ENCODE peak calls at places on chromosome 11, in eight cellular contexts. S is psoas muscle, F is PC-9, N is uterus, J is stomach, B is pancreas, Y is right atrium auricular region, M is PC-3. R is an unnamed sample. For H3K4me1, the result is how much of the 10 kb centered on the place peaks cover.

GRCh38 chr11:123475478-123475877 is 45.4 kb downstream of the GRAMD1B start:
- DNase-seq in S (no peak), F (no peak), N (no peak), J (no peak), B (no peak), Y (no peak), M (peak), R (no peak)

GRCh38 chr11:75480185-75480889 is 45.4 kb downstream of the GDPD5 start:
- DNase-seq in S (no peak), F (no peak), N (no peak), J (no peak), B (no peak), Y (no peak), M (no peak), R (no peak)

GRCh38 chr11:16179668-16180067 is 176.7 kb downstream of the SOX6 start:
- DNase-seq in S (no peak), F (no peak), N (no peak), J (no peak), B (no peak), Y (no peak), M (no peak), R (no peak)

GRCh38 chr11:119206512-119207299 is 567 bp downstream of the CBL start:
- DNase-seq in S (peak), F (peak), N (peak), J (no peak), B (peak), Y (no peak), M (peak), R (peak)

GRCh38 chr11:110479445-110480101 is 49.8 kb downstream of the FDX1 start:
- DNase-seq in S (no peak), F (no peak), N (no peak), J (no peak), B (no peak), Y (no peak), M (no peak), R (no peak)

GRCh38 chr11:114296190-114296978 is at the start of gene NNMT:
- DNase-seq in S (peak), F (no peak), N (peak), J (peak), B (no peak), Y (peak), M (peak), R (peak)

GRCh38 chr11:8323161-8323935 is 59.7 kb upstream of the LMO1 start:
- DNase-seq in S (no peak), F (no peak), N (no peak), J (no peak), B (no peak), Y (no peak), M (no peak), R (no peak)

GRCh38 chr11:60182546-60183330 is at the start of gene MS4A6A:
- DNase-seq in S (no peak), F (no peak), N (no peak), J (no peak), B (no peak), Y (no peak), M (no peak), R (no peak)

GRCh38 chr11:2531987-2532703 is 87.3 kb downstream of the KCNQ1 start:
- DNase-seq in S (no peak), F (no peak), N (no peak), J (no peak), B (no peak), Y (no peak), M (no peak), R (no peak)

GRCh38 chr11:12404461-12404860 is 27.1 kb downstream of the PARVA start:
- DNase-seq in S (no peak), F (no peak), N (no peak), J (no peak), B (no peak), Y (no peak), M (no peak), R (no peak)

GRCh38 chr11:78040691-78041379 is 17.8 kb upstream of the KCTD14 start:
- DNase-seq in S (no peak), F (no peak), N (no peak), J (no peak), B (no peak), Y (no peak), M (peak), R (no peak)

GRCh38 chr11:67634366-67635230 is 4.9 kb upstream of the NUDT8 start:
- DNase-seq in S (no peak), F (no peak), N (no peak), J (no peak), B (no peak), Y (no peak), M (no peak), R (no peak)

GRCh38 chr11:34601609-34602008 is 19.3 kb upstream of the EHF start:
- DNase-seq in S (no peak), F (no peak), N (no peak), J (no peak), B (no peak), Y (no peak), M (no peak), R (no peak)

GRCh38 chr11:34604216-34604615 is 16.7 kb upstream of the EHF start:
- DNase-seq in S (no peak), F (peak), N (no peak), J (no peak), B (no peak), Y (no peak), M (peak), R (no peak)

GRCh38 chr11:34604909-34605308 is 16.0 kb upstream of the EHF start:
- DNase-seq in S (no peak), F (no peak), N (no peak), J (no peak), B (no peak), Y (no peak), M (no peak), R (no peak)

GRCh38 chr11:34602245-34602644 is 18.6 kb upstream of the EHF start:
- DNase-seq in S (no peak), F (no peak), N (no peak), J (peak), B (peak), Y (no peak), M (no peak), R (no peak)

GRCh38 chr11:34603129-34604001 is 17.5 kb upstream of the EHF start:
- DNase-seq in S (no peak), F (no peak), N (no peak), J (no peak), B (no peak), Y (no peak), M (no peak), R (no peak)
- H3K4me1 ChIP-seq in S (under half), F (half or more), N (under half), J (under half), B (under half), Y (under half), M (under half), R (under half)

GRCh38 chr11:63635762-63636465 is 21.7 kb upstream of the PLAAT3 start:
- DNase-seq in S (peak), F (peak), N (peak), J (peak), B (peak), Y (peak), M (peak), R (peak)

GRCh38 chr11:63643205-63643604 is 28.0 kb downstream of the ATL3 start:
- DNase-seq in S (no peak), F (no peak), N (no peak), J (no peak), B (peak), Y (no peak), M (no peak), R (no peak)

GRCh38 chr11:63639195-63639832 is 25.1 kb upstream of the PLAAT3 start:
- DNase-seq in S (no peak), F (no peak), N (no peak), J (no peak), B (no peak), Y (no peak), M (peak), R (no peak)

DNA sequence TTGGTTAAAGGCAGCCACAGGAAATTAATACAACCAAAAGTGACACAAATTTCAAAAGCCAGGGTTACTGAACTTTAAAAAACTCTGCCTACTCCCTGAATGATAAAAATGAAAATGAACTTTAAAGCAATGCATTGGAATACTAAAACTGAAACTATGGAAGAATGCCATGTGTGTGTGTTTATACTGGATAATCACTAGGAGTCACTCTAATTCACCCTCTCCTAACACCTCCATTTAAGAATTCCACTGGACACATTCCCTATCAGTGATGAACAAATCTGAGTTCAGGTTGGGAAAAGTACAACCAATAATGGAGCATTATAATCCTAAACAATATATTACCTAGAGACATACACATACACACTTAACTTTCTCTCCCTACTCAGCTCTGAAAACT is 27.5 kb upstream of the PLAAT3 start:
- DNase-seq in S (no peak), F (no peak), N (no peak), J (no peak), B (no peak), Y (no peak), M (no peak), R (no peak)
- TF ChIP-seq CTCF in S (no peak), F (peak), N (no peak), J (no peak), B (no peak), Y (no peak), M (peak), R (no peak)

DNA sequence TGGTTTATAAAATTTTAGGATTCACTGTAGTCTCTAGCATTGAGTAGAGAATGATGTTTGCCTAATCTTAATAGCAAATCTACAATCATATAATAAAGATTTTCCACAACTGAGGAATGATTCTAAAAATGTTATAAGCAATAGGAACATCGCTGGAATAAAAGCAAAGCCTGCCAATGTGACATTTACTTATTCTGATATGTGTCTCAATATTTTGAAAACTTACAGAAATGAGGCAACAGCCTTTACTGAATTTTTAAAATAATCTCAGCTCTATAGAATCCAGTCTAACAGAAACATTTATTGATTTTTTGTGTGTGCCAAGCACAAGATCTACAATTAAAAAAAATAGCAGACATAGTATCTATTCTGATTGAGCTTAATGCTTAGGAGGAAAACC is 303.7 kb upstream of the CCDC179 start:
- DNase-seq in S (no peak), F (no peak), N (no peak), J (no peak), B (no peak), Y (no peak), M (no peak), R (no peak)
- H3K4me1 ChIP-seq in S (under half), F (under half), N (under half), J (under half), B (under half), Y (under half), M (under half), R (under half)

DNA sequence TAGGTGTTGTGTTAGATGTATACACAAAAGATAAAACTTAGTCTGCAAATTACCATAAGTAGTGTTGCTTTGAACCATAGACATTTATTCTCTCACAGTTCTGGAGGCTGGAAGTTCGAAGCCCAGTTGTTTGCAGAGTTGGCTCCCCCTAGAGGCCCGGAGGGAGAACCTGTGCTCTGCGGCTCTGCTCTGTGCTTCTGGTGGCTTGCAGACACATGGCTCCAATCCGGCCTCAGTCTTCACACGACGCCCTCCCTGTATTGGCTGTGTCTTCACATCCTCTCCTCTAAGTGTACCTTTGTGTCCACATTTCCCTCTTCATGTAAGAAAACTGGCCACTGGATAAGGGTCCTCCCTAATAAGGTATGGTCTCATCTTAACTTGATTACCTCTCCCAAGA is 128.4 kb downstream of the OPCML start:
- DNase-seq in S (no peak), F (no peak), N (no peak), J (no peak), B (no peak), Y (no peak), M (no peak), R (no peak)
- TF ChIP-seq CTCF in S (peak), F (peak), N (no peak), J (no peak), B (no peak), Y (no peak), M (peak), R (no peak)

GRCh38 chr11:28835790-28836189 is 727.6 kb downstream of the METTL15 start:
- DNase-seq in S (no peak), F (no peak), N (no peak), J (no peak), B (no peak), Y (no peak), M (peak), R (no peak)
- H3K4me1 ChIP-seq in S (under half), F (under half), N (under half), J (under half), B (under half), Y (under half), M (half or more), R (under half)